ENCODE peak calls at places on chromosomes 12 and 14, in seven cellular contexts. One of them, this sample, is unnamed.

GRCh38 chr14:80414080-80414479 is 202.8 kb upstream of the DIO2 start:
- DNase-seq in left kidney: no peak
- DNase-seq in RWPE1: no peak
- DNase-seq in sigmoid colon: no peak
- DNase-seq in central memory CD4-positive, alpha-beta T cell: no peak
- DNase-seq in amniotic epithelial cell: no peak
- DNase-seq in anterior cingulate cortex: no peak
- DNase-seq in this sample: no peak

GRCh38 chr12:50690923-50691322 is 73.0 kb upstream of the ATF1 start:
- DNase-seq in left kidney: peak; percentile 41
- DNase-seq in RWPE1: no peak
- DNase-seq in sigmoid colon: no peak
- DNase-seq in central memory CD4-positive, alpha-beta T cell: no peak
- DNase-seq in amniotic epithelial cell: no peak
- DNase-seq in anterior cingulate cortex: no peak
- DNase-seq in this sample: no peak

GRCh38 chr12:68293347-68293746 is 38.8 kb downstream of the MDM1 start:
- DNase-seq in left kidney: no peak
- DNase-seq in RWPE1: no peak
- DNase-seq in sigmoid colon: no peak
- DNase-seq in central memory CD4-positive, alpha-beta T cell: no peak
- DNase-seq in amniotic epithelial cell: no peak
- DNase-seq in anterior cingulate cortex: no peak
- DNase-seq in this sample: no peak

GRCh38 chr12:102885043-102885932 is 31.8 kb downstream of the PAH start:
- DNase-seq in left kidney: peak; percentile 58
- DNase-seq in RWPE1: no peak
- DNase-seq in sigmoid colon: no peak
- DNase-seq in central memory CD4-positive, alpha-beta T cell: no peak
- DNase-seq in amniotic epithelial cell: no peak
- DNase-seq in anterior cingulate cortex: no peak
- DNase-seq in this sample: no peak

GRCh38 chr12:84995646-84996045 is 40.4 kb downstream of the TSPAN19 start:
- DNase-seq in left kidney: no peak
- DNase-seq in RWPE1: peak; percentile 10
- DNase-seq in sigmoid colon: no peak
- DNase-seq in central memory CD4-positive, alpha-beta T cell: no peak
- DNase-seq in amniotic epithelial cell: no peak
- DNase-seq in anterior cingulate cortex: no peak
- DNase-seq in this sample: no peak

GRCh38 chr12:124769166-124769530 is 94.5 kb downstream of the SCARB1 start:
- DNase-seq in left kidney: no peak
- DNase-seq in RWPE1: no peak
- DNase-seq in sigmoid colon: no peak
- DNase-seq in central memory CD4-positive, alpha-beta T cell: no peak
- DNase-seq in amniotic epithelial cell: no peak
- DNase-seq in anterior cingulate cortex: no peak
- DNase-seq in this sample: no peak

GRCh38 chr14:94093418-94093817 is 12.3 kb downstream of the IFI27L1 start:
- DNase-seq in left kidney: no peak
- DNase-seq in RWPE1: no peak
- DNase-seq in sigmoid colon: no peak
- DNase-seq in central memory CD4-positive, alpha-beta T cell: no peak
- DNase-seq in amniotic epithelial cell: no peak
- DNase-seq in anterior cingulate cortex: no peak
- DNase-seq in this sample: no peak

GRCh38 chr12:109535863-109536250 is 37.4 kb downstream of the MMAB start:
- DNase-seq in left kidney: no peak
- DNase-seq in RWPE1: no peak
- DNase-seq in sigmoid colon: no peak
- DNase-seq in central memory CD4-positive, alpha-beta T cell: no peak
- DNase-seq in amniotic epithelial cell: no peak
- DNase-seq in anterior cingulate cortex: no peak
- DNase-seq in this sample: no peak

GRCh38 chr12:13152281-13152680 is 44.2 kb upstream of the EMP1 start:
- DNase-seq in left kidney: no peak
- DNase-seq in RWPE1: no peak
- DNase-seq in sigmoid colon: no peak
- DNase-seq in central memory CD4-positive, alpha-beta T cell: no peak
- DNase-seq in amniotic epithelial cell: no peak
- DNase-seq in anterior cingulate cortex: no peak
- DNase-seq in this sample: no peak

GRCh38 chr12:76246611-76247010 is 101.6 kb downstream of the BBS10 start:
- DNase-seq in left kidney: no peak
- DNase-seq in RWPE1: no peak
- DNase-seq in sigmoid colon: no peak
- DNase-seq in central memory CD4-positive, alpha-beta T cell: no peak
- DNase-seq in amniotic epithelial cell: no peak
- DNase-seq in anterior cingulate cortex: no peak
- DNase-seq in this sample: no peak

GRCh38 chr12:68224613-68225285 is 861 bp downstream of the IL26 start:
- DNase-seq in left kidney: no peak
- DNase-seq in RWPE1: peak; percentile 5
- DNase-seq in sigmoid colon: no peak
- DNase-seq in central memory CD4-positive, alpha-beta T cell: no peak
- DNase-seq in amniotic epithelial cell: no peak
- DNase-seq in anterior cingulate cortex: no peak
- DNase-seq in this sample: no peak

GRCh38 chr14:68814376-68815287 is 21.8 kb upstream of the ZFP36L1 start:
- DNase-seq in left kidney: peak; percentile 98
- DNase-seq in RWPE1: no peak
- DNase-seq in sigmoid colon: peak; percentile 79
- DNase-seq in central memory CD4-positive, alpha-beta T cell: peak; percentile 65
- DNase-seq in amniotic epithelial cell: peak; percentile 51
- DNase-seq in anterior cingulate cortex: no peak
- DNase-seq in this sample: peak; percentile 58

GRCh38 chr14:70789961-70790360 is 19.4 kb downstream of the MAP3K9 start:
- DNase-seq in left kidney: no peak
- DNase-seq in RWPE1: no peak
- DNase-seq in sigmoid colon: no peak
- DNase-seq in central memory CD4-positive, alpha-beta T cell: no peak
- DNase-seq in amniotic epithelial cell: no peak
- DNase-seq in anterior cingulate cortex: no peak
- DNase-seq in this sample: no peak

GRCh38 chr12:38761636-38762342 is 143.6 kb downstream of the CPNE8 start:
- DNase-seq in left kidney: no peak
- DNase-seq in RWPE1: peak; percentile 55
- DNase-seq in sigmoid colon: no peak
- DNase-seq in central memory CD4-positive, alpha-beta T cell: no peak
- DNase-seq in amniotic epithelial cell: no peak
- DNase-seq in anterior cingulate cortex: no peak
- DNase-seq in this sample: no peak

GRCh38 chr12:52629251-52630103 is 11.1 kb upstream of the KRT73 start:
- DNase-seq in left kidney: no peak
- DNase-seq in RWPE1: no peak
- DNase-seq in sigmoid colon: no peak
- DNase-seq in central memory CD4-positive, alpha-beta T cell: no peak
- DNase-seq in amniotic epithelial cell: no peak
- DNase-seq in anterior cingulate cortex: no peak
- DNase-seq in this sample: no peak

GRCh38 chr14:77311217-77311616 is 9.5 kb downstream of the POMT2 start:
- DNase-seq in left kidney: no peak
- DNase-seq in RWPE1: no peak
- DNase-seq in sigmoid colon: no peak
- DNase-seq in central memory CD4-positive, alpha-beta T cell: no peak
- DNase-seq in amniotic epithelial cell: peak; percentile 82
- DNase-seq in anterior cingulate cortex: no peak
- DNase-seq in this sample: no peak

This sample was measured in CD4-positive, CD25-positive, alpha-beta regulatory T cell.